ENCODE peak calls at places on chromosomes 16 and 17, in four cellular contexts. B is HCT116, J is SK-N-SH, N is HepG2. C is an unnamed sample.
A peak's percentile ranks its signal among the peaks of the same experiment; 100 is the strongest.

GRCh38 chr16:82157836-82158235 is 12.2 kb downstream of the MPHOSPH6 start:
- DNase-seq in B (no peak), J (no peak), N (no peak), C (no peak)

GRCh38 chr17:49110504-49110903 is 22.1 kb upstream of the B4GALNT2 start:
- DNase-seq in B (no peak), J (no peak), N (no peak), C (no peak)

GRCh38 chr17:50539762-50540440 is 7.1 kb upstream of the SPATA20 start:
- DNase-seq in B (no peak), J (no peak), N (no peak), C (no peak)

GRCh38 chr16:12257926-12258561 is 281.5 kb downstream of the SNX29 start:
- DNase-seq in B (no peak), J (no peak), N (peak; percentile 95), C (peak; percentile 40)

GRCh38 chr17:21104608-21105007 is 22.2 kb upstream of the DHRS7B start:
- DNase-seq in B (no peak), J (no peak), N (no peak), C (no peak)

GRCh38 chr17:31321971-31322370 is 549 bp upstream of the EVI2A start:
- DNase-seq in B (no peak), J (no peak), N (no peak), C (no peak)

GRCh38 chr17:50872710-50873424 is 6.7 kb upstream of the TOB1 start:
- DNase-seq in B (no peak), J (no peak), N (no peak), C (no peak)

GRCh38 chr17:66200685-66201092 is 8.8 kb upstream of the CEP112 start:
- DNase-seq in B (peak; percentile 89), J (peak; percentile 75), N (peak; percentile 87), C (peak; percentile 24)

GRCh38 chr16:49918257-49918656 is 62.3 kb upstream of the ZNF423 start:
- DNase-seq in B (no peak), J (no peak), N (no peak), C (peak; percentile 43)

GRCh38 chr17:75319818-75320691 is 30.8 kb upstream of the SLC25A19 start:
- DNase-seq in B (no peak), J (no peak), N (no peak), C (no peak)

GRCh38 chr17:82274134-82275020 is 877 bp upstream of the CSNK1D start:
- DNase-seq in B (no peak), J (no peak), N (no peak), C (no peak)

GRCh38 chr17:50277357-50277754 is 3.1 kb downstream of the TMEM92 start:
- DNase-seq in B (no peak), J (peak; percentile 34), N (no peak), C (no peak)

GRCh38 chr16:2791174-2791573 is 3.8 kb upstream of the PRSS33 start:
- DNase-seq in B (no peak), J (no peak), N (no peak), C (no peak)
- TF ChIP-seq ELF1 in B (no peak), J (no peak), N (no peak), C (no peak)

DNA sequence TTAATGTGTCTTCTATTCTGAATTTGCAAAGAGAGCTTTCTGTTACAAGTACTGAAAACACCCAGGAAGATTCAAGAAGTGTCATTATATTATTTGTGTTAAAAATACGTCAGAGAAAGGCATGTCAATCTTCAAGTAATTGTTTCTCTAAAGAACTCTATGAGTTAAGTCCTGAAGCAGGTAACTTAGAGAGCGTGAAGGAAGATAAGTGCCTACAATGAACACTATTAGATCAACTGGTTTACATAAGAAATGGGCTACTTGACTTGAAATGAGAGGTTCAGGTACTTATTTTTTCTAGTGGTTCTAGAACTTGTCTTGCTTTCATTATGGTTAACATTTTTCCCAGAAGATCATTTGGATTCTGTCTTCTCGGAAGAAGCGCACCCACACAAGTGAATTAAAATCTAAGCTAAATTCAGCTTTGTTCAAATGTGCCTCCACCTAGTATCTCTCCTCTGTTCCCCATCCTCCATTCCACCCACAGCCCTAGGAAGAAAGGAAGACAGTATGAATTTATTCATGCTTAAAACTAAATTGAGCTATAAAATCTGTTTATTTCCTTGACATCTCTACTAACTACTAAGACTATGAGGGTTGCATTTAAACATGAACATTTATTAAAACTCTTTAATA is 206.6 kb downstream of the KCNJ2 start:
- DNase-seq in B (no peak), J (no peak), N (no peak), C (no peak)
- H2AFZ ChIP-seq in B (no peak overlapping the region), J (no peak overlapping the region), N (no peak overlapping the region), C (no peak overlapping the region)

GRCh38 chr16:31128711-31129567 is 6.6 kb downstream of the PRSS8 start:
- DNase-seq in B (no peak), J (no peak), N (no peak), C (peak; percentile 84)
- TF ChIP-seq ELF1 in B (no peak), J (no peak), N (no peak), C (peak; percentile 36)

GRCh38 chr16:19328364-19328763 is 42.8 kb downstream of the CLEC19A start:
- DNase-seq in B (no peak), J (no peak), N (no peak), C (no peak)

GRCh38 chr16:19329932-19330331 is 44.4 kb downstream of the CLEC19A start:
- DNase-seq in B (peak; percentile 12), J (no peak), N (no peak), C (no peak)

GRCh38 chr16:19331794-19332193 is 46.3 kb downstream of the CLEC19A start:
- DNase-seq in B (no peak), J (no peak), N (no peak), C (no peak)

DNA sequence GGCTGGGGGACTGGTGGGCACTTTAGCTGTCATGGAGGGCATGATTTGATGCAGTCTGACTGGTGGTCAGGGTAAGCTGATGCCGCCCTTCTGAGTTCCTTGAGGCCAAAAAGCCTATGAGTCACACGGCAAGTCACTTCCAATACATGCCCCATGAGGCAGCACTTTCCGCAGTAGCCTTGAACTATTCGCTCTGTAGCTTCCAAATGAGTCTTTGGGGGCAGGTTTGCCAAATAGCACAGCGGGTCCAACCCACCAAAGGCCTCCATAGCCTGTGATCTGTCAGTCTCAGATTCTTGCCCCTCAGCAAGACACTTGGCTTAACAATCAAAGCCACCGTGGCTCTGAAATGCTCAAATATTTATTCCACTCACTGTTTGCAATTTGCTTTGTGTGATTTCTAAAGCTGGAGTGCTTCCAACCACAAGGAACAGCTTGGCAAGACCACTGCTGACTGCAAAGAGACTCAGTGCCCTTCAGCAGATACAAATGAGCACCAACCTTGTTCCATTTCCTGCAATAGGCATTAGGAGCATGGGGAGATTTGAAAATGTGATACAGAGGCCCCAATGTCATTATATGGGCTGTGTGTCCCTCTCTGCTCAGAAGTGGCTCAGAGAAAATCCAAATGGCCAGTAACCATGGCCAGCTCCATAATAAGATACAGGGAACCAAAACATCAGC is 45.4 kb downstream of the CLEC19A start:
- DNase-seq in B (peak; percentile 65), J (no peak), N (peak; percentile 20), C (peak; percentile 30)
- H2AFZ ChIP-seq in B (peak overlapping the region; percentile 94), J (no peak overlapping the region), N (no peak overlapping the region), C (peak overlapping the region; percentile 82)

GRCh38 chr17:7940743-7941142 is 8.7 kb downstream of the CNTROB start:
- DNase-seq in B (no peak), J (no peak), N (no peak), C (no peak)
- TF ChIP-seq ELF1 in B (no peak), J (no peak), N (no peak), C (no peak)

GRCh38 chr16:89847930-89848297 is 19.6 kb downstream of the SPIRE2 start:
- DNase-seq in B (no peak), J (no peak), N (no peak), C (no peak)
- H2AFZ ChIP-seq in B (no peak overlapping the region), J (no peak overlapping the region), N (no peak overlapping the region), C (no peak overlapping the region)

GRCh38 chr17:40328386-40328766 is 19.4 kb downstream of the RARA start:
- DNase-seq in B (no peak), J (no peak), N (no peak), C (no peak)

GRCh38 chr17:40330850-40331470 is 22.0 kb downstream of the RARA start:
- DNase-seq in B (no peak), J (no peak), N (no peak), C (no peak)

GRCh38 chr17:40333781-40334453 is 24.9 kb downstream of the RARA start:
- DNase-seq in B (no peak), J (no peak), N (no peak), C (no peak)

GRCh38 chr17:40329981-40330794 is 21.2 kb downstream of the RARA start:
- DNase-seq in B (no peak), J (peak; percentile 67), N (no peak), C (no peak)

GRCh38 chr17:40331743-40332641 is 23.0 kb downstream of the RARA start:
- DNase-seq in B (no peak), J (peak; percentile 97), N (no peak), C (no peak)
- TF ChIP-seq ELF1 in B (no peak), J (peak; percentile 35), N (no peak), C (no peak)

GRCh38 chr16:84308120-84308519 is 13.4 kb downstream of the WFDC1 start:
- DNase-seq in B (peak; percentile 63), J (peak; percentile 83), N (peak; percentile 40), C (peak; percentile 49)
- H2AFZ ChIP-seq in B (no peak overlapping the region), J (no peak overlapping the region), N (no peak overlapping the region), C (no peak overlapping the region)

GRCh38 chr16:88706288-88706964 is at the start of the genes CTU2 and RNF166:
- DNase-seq in B (peak; percentile 83), J (peak; percentile 99), N (peak; percentile 76), C (peak; percentile 97)

GRCh38 chr16:88703486-88704309 is 2.5 kb downstream of the RNF166 start:
- DNase-seq in B (no peak), J (no peak), N (no peak), C (no peak)

GRCh38 chr16:88705076-88705684 is 1.0 kb downstream of the RNF166 start:
- DNase-seq in B (no peak), J (no peak), N (no peak), C (no peak)

GRCh38 chr16:88706965-88707871 is 915 bp downstream of the CTU2 start:
- DNase-seq in B (no peak), J (no peak), N (no peak), C (peak; percentile 58)

GRCh38 chr16:88705746-88706287 is 391 bp downstream of the RNF166 start:
- DNase-seq in B (no peak), J (no peak), N (no peak), C (peak; percentile 50)
- TF ChIP-seq ELF1 in B (no peak), J (no peak), N (no peak), C (no peak)